ENCODE peak calls at places on chromosome 21, in nine cellular contexts. B is neural progenitor cell; F is CD8-positive, alpha-beta memory T cell; U is OCI-LY7; W is colonic mucosa; X is RWPE1; H is CD4-positive, CD25-positive, alpha-beta regulatory T cell; E is GM23338; P is aorta. G is an unnamed sample.

GRCh38 chr21:25361097-25361496 is 246.2 kb downstream of the MRPL39 start:
- DNase-seq in B (no peak), F (no peak), U (no peak), W (no peak), X (no peak), H (no peak), E (no peak), P (no peak), G (no peak)

GRCh38 chr21:45074048-45074817 is at the start of gene ADARB1:
- DNase-seq in B (peak; percentile 90), F (peak; percentile 55), U (peak; percentile 85), W (peak; percentile 55), X (peak; percentile 75), H (peak; percentile 58), E (peak; percentile 74), P (peak; percentile 88), G (peak; percentile 87)

GRCh38 chr21:25457411-25457810 is 149.9 kb downstream of the MRPL39 start:
- DNase-seq in B (no peak), F (no peak), U (peak; percentile 61), W (no peak), X (peak; percentile 56), H (no peak), E (no peak), P (no peak), G (no peak)

GRCh38 chr21:42973309-42973990 is 912 bp upstream of the PKNOX1 start:
- DNase-seq in B (no peak), F (no peak), U (no peak), W (no peak), X (no peak), H (no peak), E (no peak), P (no peak), G (peak; percentile 31)

GRCh38 chr21:36471254-36471723 is 8.6 kb downstream of the CLDN14 start:
- DNase-seq in B (no peak), F (no peak), U (no peak), W (peak; percentile 30), X (peak; percentile 23), H (no peak), E (no peak), P (no peak), G (no peak)

GRCh38 chr21:44020551-44020950 is 8.4 kb downstream of the TRAPPC10 start:
- DNase-seq in B (no peak), F (no peak), U (no peak), W (no peak), X (no peak), H (no peak), E (no peak), P (no peak), G (no peak)

GRCh38 chr21:26719750-26720149 is 125.5 kb downstream of the ADAMTS1 start:
- DNase-seq in B (no peak), F (no peak), U (no peak), W (no peak), X (no peak), H (no peak), E (no peak), P (no peak), G (no peak)

GRCh38 chr21:44893278-44893556 is 19.7 kb upstream of the PTTG1IP start:
- DNase-seq in B (no peak), F (no peak), U (no peak), W (no peak), X (no peak), H (no peak), E (no peak), P (no peak), G (peak; percentile 51)

GRCh38 chr21:29305561-29305960 is 6.8 kb downstream of the BACH1 start:
- DNase-seq in B (no peak), F (no peak), U (no peak), W (no peak), X (no peak), H (no peak), E (no peak), P (no peak), G (no peak)

GRCh38 chr21:44854391-44854663 is 19.2 kb downstream of the PTTG1IP start:
- DNase-seq in B (no peak), F (no peak), U (no peak), W (no peak), X (no peak), H (no peak), E (no peak), P (no peak), G (no peak)

GRCh38 chr21:21341041-21341440 is 342.8 kb downstream of the NCAM2 start:
- DNase-seq in B (no peak), F (no peak), U (no peak), W (no peak), X (no peak), H (no peak), E (no peak), P (no peak), G (no peak)

GRCh38 chr21:23950344-23950743 is 1656.9 kb downstream of the MRPL39 start:
- DNase-seq in B (no peak), F (no peak), U (no peak), W (no peak), X (no peak), H (no peak), E (no peak), P (no peak), G (no peak)

GRCh38 chr21:23955130-23955873 is 1652.0 kb downstream of the MRPL39 start:
- DNase-seq in B (no peak), F (no peak), U (no peak), W (no peak), X (no peak), H (no peak), E (no peak), P (no peak), G (no peak)

GRCh38 chr21:23949493-23949892 is 1657.8 kb downstream of the MRPL39 start:
- DNase-seq in B (no peak), F (no peak), U (no peak), W (no peak), X (no peak), H (no peak), E (no peak), P (no peak), G (no peak)

GRCh38 chr21:23952269-23952668 is 1655.0 kb downstream of the MRPL39 start:
- DNase-seq in B (no peak), F (no peak), U (no peak), W (no peak), X (no peak), H (no peak), E (no peak), P (no peak), G (no peak)

GRCh38 chr21:23951251-23951650 is 1656.0 kb downstream of the MRPL39 start:
- DNase-seq in B (no peak), F (no peak), U (no peak), W (no peak), X (no peak), H (no peak), E (no peak), P (no peak), G (no peak)
- H3K27ac ChIP-seq in B (no peak overlapping the region), F (no peak overlapping the region), U (no peak overlapping the region), W (no peak overlapping the region), X (no peak overlapping the region), H (no peak overlapping the region), E (no peak overlapping the region), P (no peak overlapping the region), G (no peak overlapping the region)

GRCh38 chr21:34771512-34772028 is 102.8 kb downstream of the CLIC6 start:
- DNase-seq in B (no peak), F (no peak), U (no peak), W (no peak), X (peak; percentile 81), H (no peak), E (no peak), P (no peak), G (no peak)
- H3K27ac ChIP-seq in B (no peak overlapping the region), F (no peak overlapping the region), U (no peak overlapping the region), W (no peak overlapping the region), X (no peak overlapping the region), H (no peak overlapping the region), E (no peak overlapping the region), P (no peak overlapping the region), G (no peak overlapping the region)

DNA sequence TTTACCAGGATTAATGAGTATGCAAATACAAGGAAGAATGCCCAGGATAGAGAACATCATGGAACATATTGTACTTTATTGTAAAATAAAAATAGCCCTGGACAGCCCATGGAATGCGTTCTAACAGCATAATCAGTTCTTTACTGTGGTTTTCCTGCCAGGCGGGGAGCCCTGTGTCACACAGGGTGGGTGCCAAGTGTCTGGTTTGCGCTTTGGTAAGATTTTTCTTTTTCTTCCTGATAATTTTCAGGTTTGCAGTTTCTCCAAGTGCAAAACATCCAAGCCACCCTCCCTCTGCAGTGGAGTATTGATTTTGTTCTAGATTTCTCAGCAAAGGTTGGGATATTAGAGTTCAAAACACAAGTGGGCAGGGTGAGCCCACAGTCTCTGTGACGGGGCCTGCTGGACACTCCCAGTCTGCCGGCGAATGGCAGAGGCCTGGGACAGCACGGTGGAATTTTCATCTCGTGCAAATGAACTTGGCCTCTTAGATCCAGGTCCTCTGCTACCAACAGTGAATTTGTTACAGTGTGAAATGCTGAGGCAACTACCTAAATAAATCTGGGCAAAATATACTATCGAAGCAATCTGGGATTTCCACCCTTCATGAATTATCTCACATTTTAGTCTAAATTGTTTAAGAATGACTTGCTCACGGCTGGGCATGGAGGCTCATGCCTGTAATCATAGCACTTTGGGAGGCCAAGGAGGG is 15.6 kb upstream of the KCNJ15 start:
- DNase-seq in B (no peak), F (no peak), U (no peak), W (no peak), X (no peak), H (no peak), E (no peak), P (peak; percentile 81), G (peak; percentile 38)
- H3K27ac ChIP-seq in B (no peak overlapping the region), F (no peak overlapping the region), U (no peak overlapping the region), W (no peak overlapping the region), X (peak overlapping the region; percentile 84), H (no peak overlapping the region), E (no peak overlapping the region), P (peak overlapping the region; percentile 72), G (peak overlapping the region; percentile 58)

GRCh38 chr21:33939224-33939623 is 23.6 kb upstream of the ATP5PO start:
- DNase-seq in B (no peak), F (no peak), U (no peak), W (no peak), X (no peak), H (no peak), E (no peak), P (no peak), G (no peak)

GRCh38 chr21:33938381-33938780 is 22.8 kb upstream of the ATP5PO start:
- DNase-seq in B (no peak), F (no peak), U (no peak), W (no peak), X (no peak), H (no peak), E (no peak), P (no peak), G (no peak)

GRCh38 chr21:33940164-33940563 is 24.6 kb upstream of the ATP5PO start:
- DNase-seq in B (no peak), F (no peak), U (no peak), W (no peak), X (no peak), H (no peak), E (no peak), P (no peak), G (no peak)

GRCh38 chr21:33943293-33943692 is 27.7 kb upstream of the ATP5PO start:
- DNase-seq in B (no peak), F (no peak), U (no peak), W (no peak), X (no peak), H (no peak), E (no peak), P (no peak), G (no peak)

DNA sequence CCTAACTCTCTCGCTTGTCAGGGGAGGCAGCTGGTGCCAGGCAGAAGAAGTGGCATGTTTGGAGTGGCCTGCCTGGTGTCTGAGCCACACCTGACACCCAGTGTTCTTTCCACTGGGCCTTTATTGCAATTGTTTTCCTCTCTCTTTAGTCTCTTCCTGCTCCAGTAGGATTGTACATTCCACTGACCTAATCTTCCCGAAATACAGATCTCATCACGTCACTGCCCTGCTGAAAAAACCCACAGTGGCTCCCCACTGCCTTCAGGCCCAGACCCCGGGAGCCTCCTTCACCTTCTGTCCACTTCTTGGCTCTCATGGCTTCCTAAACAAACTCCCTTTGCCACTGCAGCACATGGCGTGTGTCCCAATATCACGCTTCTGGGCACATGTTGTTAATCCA is 25.2 kb upstream of the ATP5PO start:
- DNase-seq in B (no peak), F (no peak), U (no peak), W (no peak), X (no peak), H (no peak), E (no peak), P (no peak), G (no peak)
- H3K27ac ChIP-seq in B (no peak overlapping the region), F (peak overlapping the region; percentile 3), U (no peak overlapping the region), W (peak overlapping the region; percentile 32), X (no peak overlapping the region), H (no peak overlapping the region), E (no peak overlapping the region), P (no peak overlapping the region), G (no peak overlapping the region)

G was measured in pancreas.